ENCODE peak calls at places on chromosomes 12 and 14, in five cellular contexts. O is GM03348, N is GM23248, Q is COLO829, D is kidney epithelial cell. J is an unnamed sample.

GRCh38 chr12:10213168-10214130 is 772 bp downstream of the GABARAPL1 start:
- DNase-seq in N (peak), O (peak), Q (peak), D (no peak), J (peak)

GRCh38 chr14:58171090-58171489 is 19.1 kb upstream of the ARMH4 start:
- DNase-seq in D (peak), N (peak), Q (peak), O (peak), J (peak)

GRCh38 chr12:27751386-27752047 is 28.5 kb upstream of the KLHL42 start:
- DNase-seq in D (no peak), Q (no peak), N (no peak), O (no peak), J (peak)

GRCh38 chr14:23154876-23155587 is 28.4 kb downstream of the SLC7A8 start:
- DNase-seq in O (peak), D (no peak), N (peak), Q (no peak), J (peak)

GRCh38 chr12:119980247-119980646 is 8.8 kb upstream of the BICDL1 start:
- DNase-seq in N (no peak), O (no peak), D (no peak), Q (no peak), J (no peak)

GRCh38 chr12:121986494-121987245 is 35.0 kb upstream of the BCL7A start:
- DNase-seq in D (no peak), N (no peak), Q (no peak), O (no peak), J (no peak)

GRCh38 chr12:76470028-76470939 is 89.3 kb downstream of the OSBPL8 start:
- DNase-seq in O (peak), Q (peak), N (peak), D (peak), J (peak)

GRCh38 chr12:120902846-120903381 is 1.2 kb downstream of the SPPL3 start:
- DNase-seq in D (no peak), O (no peak), N (peak), Q (no peak), J (no peak)

GRCh38 chr12:43362910-43363694 is 188.9 kb downstream of the ADAMTS20 start:
- DNase-seq in O (no peak), Q (no peak), D (peak), N (peak), J (no peak)

GRCh38 chr12:114774181-114774580 is 90.2 kb upstream of the TBX3 start:
- DNase-seq in D (peak), Q (peak), N (no peak), O (no peak), J (no peak)

GRCh38 chr12:69874606-69875005 is 49.6 kb downstream of the MYRFL start:
- DNase-seq in Q (no peak), D (no peak), O (no peak), N (no peak), J (no peak)

GRCh38 chr14:88871429-88871828 is 47.0 kb downstream of the TTC8 start:
- DNase-seq in O (no peak), D (no peak), Q (no peak), N (no peak), J (no peak)

GRCh38 chr12:6697584-6698351 is 2.8 kb downstream of the PIANP start:
- DNase-seq in N (peak), Q (peak), O (peak), D (no peak), J (no peak)

GRCh38 chr14:101585211-101585610 is 23.9 kb downstream of the DIO3 start:
- DNase-seq in D (no peak), Q (no peak), N (no peak), O (no peak), J (no peak)

GRCh38 chr12:26628234-26628633 is 204.8 kb downstream of the ITPR2 start:
- DNase-seq in O (no peak), Q (no peak), N (peak), D (no peak), J (no peak)

GRCh38 chr14:23215421-23215820 is 22.3 kb upstream of the RNF212B start:
- DNase-seq in D (no peak), Q (no peak), N (no peak), O (no peak), J (no peak)

GRCh38 chr12:48182659-48183058 is 785 bp upstream of the CCDC184 start:
- DNase-seq in Q (no peak), D (no peak), N (peak), O (no peak), J (no peak)

GRCh38 chr12:47904647-47905312 is at the start of gene VDR:
- DNase-seq in D (peak), O (peak), N (peak), Q (peak), J (no peak)

GRCh38 chr14:100339757-100340453 is 16.8 kb downstream of the SLC25A47 start:
- DNase-seq in D (no peak), O (no peak), N (no peak), Q (no peak), J (no peak)

GRCh38 chr12:76608070-76608469 is 48.5 kb upstream of the OSBPL8 start:
- DNase-seq in Q (no peak), N (no peak), O (no peak), D (no peak), J (no peak)

GRCh38 chr12:51773145-51773869 is 75.2 kb downstream of the FIGNL2 start:
- DNase-seq in Q (no peak), O (peak), N (peak), D (peak), J (no peak)

GRCh38 chr14:102737402-102738372 is 39.6 kb upstream of the TRAF3 start:
- DNase-seq in Q (no peak), N (no peak), D (no peak), O (no peak), J (no peak)

GRCh38 chr12:122849352-122850047 is 14.2 kb downstream of the HIP1R start:
- DNase-seq in D (no peak), O (no peak), N (no peak), Q (no peak), J (no peak)

GRCh38 chr12:25397001-25397400 is 146.3 kb upstream of the KRAS start:
- DNase-seq in N (no peak), D (no peak), Q (no peak), O (no peak), J (no peak)

GRCh38 chr14:29926228-29926627 is 1.4 kb downstream of the PRKD1 start:
- DNase-seq in D (no peak), N (peak), Q (no peak), O (no peak), J (no peak)

GRCh38 chr14:88473791-88474190 is 81.0 kb downstream of the PTPN21 start:
- DNase-seq in Q (no peak), D (no peak), N (no peak), O (no peak), J (no peak)

GRCh38 chr14:21039059-21039422 is 3.1 kb upstream of the RNASE7 start:
- DNase-seq in O (peak), D (no peak), Q (peak), N (peak), J (no peak)

GRCh38 chr12:64030155-64030554 is 185.7 kb downstream of the SRGAP1 start:
- DNase-seq in D (no peak), N (no peak), O (no peak), Q (no peak), J (no peak)

GRCh38 chr12:452667-453210 is 7.0 kb upstream of the B4GALNT3 start:
- DNase-seq in Q (no peak), D (no peak), O (no peak), N (peak), J (no peak)

GRCh38 chr12:52015393-52016081 is 8.8 kb downstream of the TAMALIN start:
- DNase-seq in O (no peak), D (no peak), Q (no peak), N (no peak), J (no peak)

GRCh38 chr12:101552277-101552676 is 42.5 kb upstream of the MYBPC1 start:
- DNase-seq in D (no peak), N (peak), Q (no peak), O (peak), J (no peak)

GRCh38 chr14:105152794-105153241 is 15.8 kb downstream of the JAG2 start:
- DNase-seq in D (no peak), N (no peak), O (no peak), Q (no peak), J (no peak)

GRCh38 chr14:33332497-33332896 is 393.8 kb downstream of the NPAS3 start:
- DNase-seq in D (no peak), Q (no peak), N (no peak), O (no peak), J (no peak)

GRCh38 chr12:121033625-121034349 is 5.3 kb downstream of the OASL start:
- DNase-seq in O (peak), D (peak), Q (peak), N (peak), J (peak)

GRCh38 chr14:36167431-36167830 is 9.1 kb downstream of the PTCSC3 start:
- DNase-seq in O (no peak), Q (no peak), N (no peak), D (no peak), J (no peak)

GRCh38 chr12:71214511-71215285 is 56.9 kb upstream of the TSPAN8 start:
- DNase-seq in Q (no peak), O (no peak), N (no peak), D (peak), J (no peak)

GRCh38 chr12:67720383-67720856 is 71.9 kb downstream of the DYRK2 start:
- DNase-seq in D (no peak), O (peak), Q (no peak), N (peak), J (no peak)

GRCh38 chr12:15276088-15276698 is 46.1 kb upstream of the PTPRO start:
- DNase-seq in O (peak), Q (peak), N (peak), D (no peak), J (no peak)

GRCh38 chr12:15928345-15928744 is 17.2 kb downstream of the DERA start:
- DNase-seq in D (peak), N (peak), Q (no peak), O (peak), J (peak)